ENCODE peak calls at places on chromosomes 6 and 20, in four cellular contexts. D, R, M and F are unnamed samples.

GRCh38 chr6:37104935-37105781 is 64.8 kb upstream of the PIM1 start:
- DNase-seq in D (no peak), R (no peak), M (no peak), F (no peak)

GRCh38 chr6:141117869-141118268 is 1014.9 kb upstream of the GJE1 start:
- DNase-seq in D (no peak), R (no peak), M (peak), F (no peak)

GRCh38 chr20:59483481-59483880 is 120.9 kb upstream of the PHACTR3 start:
- DNase-seq in D (no peak), R (no peak), M (no peak), F (no peak)

GRCh38 chr6:159044899-159045727 is at the start of gene TAGAP:
- DNase-seq in D (no peak), R (no peak), M (peak), F (no peak)

GRCh38 chr20:50555687-50556086 is 45.5 kb downstream of the PTPN1 start:
- DNase-seq in D (no peak), R (no peak), M (no peak), F (no peak)

GRCh38 chr6:118905851-118906250 is 11.9 kb downstream of the ASF1A start:
- DNase-seq in D (peak), R (no peak), M (no peak), F (no peak)

GRCh38 chr20:58650181-58650775 is 805 bp upstream of the STX16 start:
- DNase-seq in D (no peak), R (no peak), M (no peak), F (no peak)

GRCh38 chr20:46802696-46803445 is 91.8 kb upstream of the EYA2 start:
- DNase-seq in D (no peak), R (no peak), M (no peak), F (peak)

GRCh38 chr20:39691151-39691862 is 729.2 kb downstream of the DHX35 start:
- DNase-seq in D (no peak), R (no peak), M (no peak), F (no peak)

GRCh38 chr6:158468666-158469065 is 91.2 kb upstream of the TMEM181 start:
- DNase-seq in D (no peak), R (no peak), M (no peak), F (peak)

GRCh38 chr6:44580901-44581300 is 193.4 kb downstream of the CDC5L start:
- DNase-seq in D (no peak), R (no peak), M (peak), F (no peak)

GRCh38 chr6:19731286-19731685 is 105.9 kb upstream of the ID4 start:
- DNase-seq in D (peak), R (no peak), M (peak), F (no peak)

GRCh38 chr6:112806163-112806900 is 459.2 kb downstream of the RFPL4B start:
- DNase-seq in D (no peak), R (no peak), M (peak), F (no peak)

GRCh38 chr6:166624275-166624674 is 2.8 kb downstream of the RPS6KA2 start:
- DNase-seq in D (no peak), R (no peak), M (peak), F (no peak)

GRCh38 chr6:83853178-83853967 is at the start of gene RIPPLY2:
- DNase-seq in D (no peak), R (peak), M (peak), F (no peak)

GRCh38 chr20:31594558-31595379 is 10.3 kb upstream of the ID1 start:
- DNase-seq in D (no peak), R (no peak), M (no peak), F (no peak)

GRCh38 chr20:31595380-31595653 is 9.8 kb upstream of the ID1 start:
- DNase-seq in D (no peak), R (no peak), M (no peak), F (no peak)

GRCh38 chr20:31595654-31596411 is 9.3 kb upstream of the ID1 start:
- DNase-seq in D (peak), R (no peak), M (peak), F (no peak)

GRCh38 chr20:31594002-31594557 is 11.0 kb upstream of the ID1 start:
- DNase-seq in D (no peak), R (no peak), M (no peak), F (no peak)

GRCh38 chr20:31593221-31594001 is 11.7 kb upstream of the ID1 start:
- DNase-seq in D (peak), R (no peak), M (peak), F (no peak)
- TF ChIP-seq CTCF in D (no peak), R (no peak), M (peak), F (no peak)

GRCh38 chr6:144793744-144794143 is 508.6 kb downstream of the UTRN start:
- DNase-seq in D (no peak), R (no peak), M (no peak), F (no peak)
- TF ChIP-seq CTCF in D (no peak), R (no peak), M (no peak), F (no peak)

GRCh38 chr20:53168491-53168890 is 196.3 kb downstream of the TSHZ2 start:
- DNase-seq in D (no peak), R (no peak), M (no peak), F (no peak)
- TF ChIP-seq CTCF in D (no peak), R (no peak), M (no peak), F (no peak)

GRCh38 chr6:38720295-38720694 is 5.2 kb downstream of the DNAH8 start:
- DNase-seq in D (no peak), R (no peak), M (peak), F (no peak)
- TF ChIP-seq CTCF in D (no peak), R (no peak), M (peak), F (peak)

GRCh38 chr6:28393912-28394662 is 5.5 kb downstream of the ZSCAN12 start:
- DNase-seq in D (no peak), R (no peak), M (peak), F (no peak)
- TF ChIP-seq CTCF in D (peak), R (no peak), M (peak), F (peak)